ENCODE peak calls at places on chromosomes 7 and 10, in seven cellular contexts. T, L, R, X, G, Q and S are unnamed samples.

GRCh38 chr10:26441491-26442214 is 3.5 kb downstream of the APBB1IP start:
- DNase-seq in T (no peak), L (no peak), R (no peak), X (no peak), G (no peak), Q (no peak), S (no peak)

GRCh38 chr7:2710256-2710655 is 22.3 kb downstream of the AMZ1 start:
- DNase-seq in T (no peak), L (no peak), R (peak), X (peak), G (no peak), Q (no peak), S (no peak)

GRCh38 chr7:47180268-47180826 is 401.6 kb downstream of the TNS3 start:
- DNase-seq in T (peak), L (peak), R (peak), X (no peak), G (peak), Q (no peak), S (no peak)

GRCh38 chr10:74231375-74231774 is 80.4 kb downstream of the ADK start:
- DNase-seq in T (no peak), L (no peak), R (no peak), X (no peak), G (no peak), Q (no peak), S (no peak)

GRCh38 chr10:132920101-132920925 is 22.1 kb downstream of the CFAP46 start:
- DNase-seq in T (no peak), L (no peak), R (no peak), X (peak), G (no peak), Q (peak), S (no peak)

GRCh38 chr10:126946746-126947145 is 41.5 kb downstream of the DOCK1 start:
- DNase-seq in T (no peak), L (no peak), R (no peak), X (no peak), G (no peak), Q (no peak), S (no peak)

GRCh38 chr10:106308284-106308683 is 856.2 kb downstream of the SORCS1 start:
- DNase-seq in T (no peak), L (no peak), R (no peak), X (no peak), G (no peak), Q (no peak), S (no peak)

GRCh38 chr10:119550802-119551201 is 8.3 kb upstream of the RGS10 start:
- DNase-seq in T (no peak), L (no peak), R (no peak), X (no peak), G (no peak), Q (no peak), S (no peak)

GRCh38 chr7:95674101-95674500 is 77.8 kb upstream of the PDK4 start:
- DNase-seq in T (no peak), L (no peak), R (no peak), X (no peak), G (no peak), Q (no peak), S (no peak)

GRCh38 chr10:122461367-122461728 is at the start of gene HTRA1:
- DNase-seq in T (peak), L (no peak), R (peak), X (no peak), G (peak), Q (no peak), S (no peak)

GRCh38 chr7:15972767-15973362 is 286.4 kb upstream of the MEOX2 start:
- DNase-seq in T (no peak), L (no peak), R (peak), X (no peak), G (peak), Q (no peak), S (no peak)

GRCh38 chr10:19250542-19250941 is 201.9 kb downstream of the MALRD1 start:
- DNase-seq in T (no peak), L (no peak), R (no peak), X (no peak), G (no peak), Q (no peak), S (no peak)

GRCh38 chr7:48101880-48102448 is 12.9 kb downstream of the UPP1 start:
- DNase-seq in T (no peak), L (no peak), R (no peak), X (no peak), G (no peak), Q (no peak), S (no peak)

GRCh38 chr7:27994639-27995038 is 186.0 kb downstream of the JAZF1 start:
- DNase-seq in T (no peak), L (peak), R (peak), X (no peak), G (peak), Q (no peak), S (no peak)

GRCh38 chr10:103696411-103697145 is 158.8 kb downstream of the SH3PXD2A start:
- DNase-seq in T (no peak), L (peak), R (peak), X (peak), G (peak), Q (peak), S (peak)

GRCh38 chr7:49791089-49791741 is 17.8 kb downstream of the VWC2 start:
- DNase-seq in T (peak), L (no peak), R (peak), X (no peak), G (peak), Q (no peak), S (no peak)

GRCh38 chr10:103560886-103561285 is 67.4 kb downstream of the NEURL1 start:
- DNase-seq in T (no peak), L (no peak), R (no peak), X (no peak), G (no peak), Q (no peak), S (no peak)

GRCh38 chr7:106193661-106194060 is 81.5 kb upstream of the SYPL1 start:
- DNase-seq in T (no peak), L (no peak), R (no peak), X (no peak), G (no peak), Q (no peak), S (no peak)

GRCh38 chr10:97234403-97234802 is 48.6 kb upstream of the SLIT1 start:
- DNase-seq in T (peak), L (no peak), R (no peak), X (no peak), G (peak), Q (no peak), S (no peak)

GRCh38 chr7:63899691-63900393 is 98.8 kb upstream of the ZNF722 start:
- DNase-seq in T (no peak), L (no peak), R (peak), X (peak), G (no peak), Q (no peak), S (peak)

GRCh38 chr10:5485948-5486851 is 13.2 kb downstream of the CALML5 start:
- DNase-seq in T (no peak), L (no peak), R (no peak), X (peak), G (peak), Q (no peak), S (no peak)

GRCh38 chr7:129635300-129636029 is 23.9 kb downstream of the NRF1 start:
- DNase-seq in T (peak), L (peak), R (peak), X (peak), G (peak), Q (no peak), S (peak)

GRCh38 chr7:33650828-33651227 is 254.5 kb upstream of the BMPER start:
- DNase-seq in T (no peak), L (no peak), R (no peak), X (no peak), G (no peak), Q (no peak), S (no peak)

GRCh38 chr10:120646159-120646558 is 189.1 kb downstream of the PLPP4 start:
- DNase-seq in T (no peak), L (no peak), R (no peak), X (no peak), G (no peak), Q (no peak), S (no peak)

GRCh38 chr7:151141855-151142685 is 25.4 kb downstream of the GBX1 start:
- DNase-seq in T (no peak), L (no peak), R (peak), X (peak), G (no peak), Q (peak), S (no peak)

GRCh38 chr7:130970696-130971095 is 236.7 kb upstream of the KLF14 start:
- DNase-seq in T (no peak), L (no peak), R (no peak), X (no peak), G (no peak), Q (no peak), S (no peak)

GRCh38 chr7:23594879-23595604 is 2.1 kb upstream of the CCDC126 start:
- DNase-seq in T (no peak), L (no peak), R (no peak), X (no peak), G (no peak), Q (no peak), S (peak)

GRCh38 chr7:139034855-139035587 is 821 bp downstream of the ZC3HAV1L start:
- DNase-seq in T (no peak), L (peak), R (peak), X (no peak), G (peak), Q (no peak), S (no peak)

GRCh38 chr7:114922151-114922651 is 307 bp downstream of the MDFIC start:
- DNase-seq in T (peak), L (peak), R (peak), X (peak), G (peak), Q (no peak), S (no peak)
- H3K27ac ChIP-seq in T (peak), L (peak), R (peak), X (peak), G (peak), Q (peak), S (peak)

GRCh38 chr7:44282601-44283171 is 42.7 kb downstream of the CAMK2B start:
- DNase-seq in T (no peak), L (no peak), R (peak), X (peak), G (no peak), Q (no peak), S (no peak)
- H3K27ac ChIP-seq in T (no peak), L (no peak), R (no peak), X (no peak), G (no peak), Q (no peak), S (no peak)

DNA sequence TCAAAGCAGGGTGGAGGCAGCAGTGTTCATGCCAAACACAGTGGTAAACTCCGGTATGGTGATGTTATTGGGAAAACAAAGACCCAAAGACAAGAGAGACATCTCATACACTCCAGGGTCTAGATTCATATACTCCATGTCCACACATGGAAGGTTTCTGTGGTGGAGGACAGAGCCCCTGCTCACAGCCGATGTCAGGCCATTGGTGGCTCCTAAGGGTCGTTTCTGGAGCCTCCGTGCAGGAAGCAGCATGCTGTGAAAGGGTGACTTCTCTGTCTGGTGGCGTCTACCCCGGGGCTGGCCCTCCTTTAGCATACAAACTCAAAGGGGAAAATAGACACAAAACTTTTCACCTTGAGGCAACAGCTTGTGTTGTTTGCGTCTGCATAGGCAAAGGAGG is 601.6 kb upstream of the MGMT start:
- DNase-seq in T (no peak), L (no peak), R (no peak), X (no peak), G (no peak), Q (no peak), S (no peak)
- H3K27ac ChIP-seq in T (no peak), L (no peak), R (no peak), X (no peak), G (no peak), Q (no peak), S (no peak)

GRCh38 chr10:21849624-21850023 is 153.9 kb downstream of the DNAJC1 start:
- DNase-seq in T (no peak), L (no peak), R (no peak), X (no peak), G (no peak), Q (no peak), S (no peak)

DNA sequence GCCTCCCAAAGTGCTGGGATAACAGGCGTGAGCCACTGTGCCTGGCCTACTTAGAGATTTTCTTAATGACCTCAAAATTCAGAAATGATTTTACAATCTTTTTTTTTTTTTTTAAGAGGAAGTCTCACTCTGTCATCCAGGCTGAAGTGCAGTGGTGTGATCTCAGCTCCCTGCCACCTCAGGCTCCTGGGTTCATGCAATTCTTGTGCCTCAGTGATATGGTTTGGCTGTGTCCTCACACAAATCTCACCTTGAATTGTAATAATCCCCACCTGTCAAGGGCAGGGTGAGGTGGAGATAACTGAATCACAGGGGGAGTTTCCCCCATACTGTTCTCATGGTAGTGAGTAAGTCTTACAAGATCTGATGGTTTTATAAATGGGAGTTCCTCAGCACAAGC is 159.9 kb downstream of the DNAJC1 start:
- DNase-seq in T (no peak), L (no peak), R (no peak), X (no peak), G (no peak), Q (no peak), S (no peak)
- H3K27ac ChIP-seq in T (no peak), L (no peak), R (no peak), X (no peak), G (no peak), Q (no peak), S (no peak)

DNA sequence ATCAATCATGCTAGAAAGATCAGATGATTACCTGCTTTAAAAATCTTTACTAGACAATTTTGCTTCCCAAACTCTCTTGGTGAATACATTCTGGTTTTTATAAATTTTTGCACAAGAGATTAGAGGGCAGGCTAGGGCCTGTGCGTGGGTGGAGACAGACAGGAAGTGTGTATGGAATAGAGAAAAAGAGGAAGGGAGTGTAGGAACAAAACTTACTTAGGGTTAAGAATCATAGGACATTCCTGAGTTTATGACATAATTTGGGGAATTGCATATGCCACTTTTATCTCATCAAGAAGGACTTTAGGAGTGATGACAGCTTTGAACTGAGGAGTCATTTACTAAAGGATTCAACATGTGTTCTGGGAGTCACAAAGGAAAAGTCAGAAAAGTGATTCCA is 31.3 kb downstream of the LAMB1 start:
- DNase-seq in T (no peak), L (no peak), R (no peak), X (no peak), G (no peak), Q (no peak), S (no peak)
- H3K27ac ChIP-seq in T (no peak), L (peak), R (peak), X (peak), G (no peak), Q (peak), S (peak)